ENCODE peak calls at places on chromosome 19, in six cellular contexts. X, W, M, Z, Y and N are unnamed samples.

GRCh38 chr19:19488041-19488874 is 27.1 kb downstream of the TSSK6 start:
- DNase-seq in X (peak), W (no peak), M (no peak), Z (no peak), Y (peak), N (no peak)

GRCh38 chr19:19259741-19260140 is 13.4 kb downstream of the TM6SF2 start:
- DNase-seq in X (peak), W (peak), M (no peak), Z (no peak), Y (peak), N (no peak)

GRCh38 chr19:20077791-20078463 is at the start of gene ZNF90:
- DNase-seq in X (peak), W (peak), M (peak), Z (peak), Y (peak), N (peak)

GRCh38 chr19:11191934-11192333 is 5.4 kb downstream of the KANK2 start:
- DNase-seq in X (no peak), W (no peak), M (no peak), Z (no peak), Y (no peak), N (no peak)

GRCh38 chr19:55447421-55448174 is 4.5 kb upstream of the SHISA7 start:
- DNase-seq in X (no peak), W (no peak), M (no peak), Z (no peak), Y (peak), N (no peak)

GRCh38 chr19:40623403-40624239 is 22.5 kb downstream of the LTBP4 start:
- DNase-seq in X (peak), W (no peak), M (peak), Z (peak), Y (peak), N (no peak)

GRCh38 chr19:39826311-39826945 is 7.5 kb downstream of the DYRK1B start:
- DNase-seq in X (no peak), W (no peak), M (no peak), Z (peak), Y (no peak), N (no peak)

GRCh38 chr19:5718032-5718578 is 1.8 kb downstream of the LONP1 start:
- DNase-seq in X (no peak), W (no peak), M (no peak), Z (no peak), Y (peak), N (no peak)

GRCh38 chr19:16070366-16070990 is 5.8 kb upstream of the TPM4 start:
- DNase-seq in X (peak), W (peak), M (no peak), Z (peak), Y (no peak), N (peak)

GRCh38 chr19:47020992-47021496 is 1.4 kb downstream of the NPAS1 start:
- DNase-seq in X (peak), W (no peak), M (no peak), Z (peak), Y (no peak), N (no peak)

GRCh38 chr19:12647047-12647446 is 19.5 kb downstream of the MAN2B1 start:
- DNase-seq in X (no peak), W (no peak), M (no peak), Z (no peak), Y (no peak), N (no peak)

GRCh38 chr19:10007366-10007765 is 2.9 kb downstream of the COL5A3 start:
- DNase-seq in X (no peak), W (no peak), M (no peak), Z (peak), Y (peak), N (no peak)

GRCh38 chr19:8194528-8195275 is 14.5 kb upstream of the CERS4 start:
- DNase-seq in X (peak), W (peak), M (no peak), Z (peak), Y (no peak), N (peak)

GRCh38 chr19:35992902-35993765 is 1.9 kb upstream of the SDHAF1 start:
- DNase-seq in X (no peak), W (no peak), M (no peak), Z (no peak), Y (no peak), N (no peak)

GRCh38 chr19:44930088-44930487 is 11.9 kb upstream of the APOC4 start:
- DNase-seq in X (no peak), W (no peak), M (no peak), Z (no peak), Y (no peak), N (no peak)

GRCh38 chr19:3479819-3480215 is 508 bp downstream of the SMIM24 start:
- DNase-seq in X (peak), W (no peak), M (no peak), Z (no peak), Y (no peak), N (peak)

DNA sequence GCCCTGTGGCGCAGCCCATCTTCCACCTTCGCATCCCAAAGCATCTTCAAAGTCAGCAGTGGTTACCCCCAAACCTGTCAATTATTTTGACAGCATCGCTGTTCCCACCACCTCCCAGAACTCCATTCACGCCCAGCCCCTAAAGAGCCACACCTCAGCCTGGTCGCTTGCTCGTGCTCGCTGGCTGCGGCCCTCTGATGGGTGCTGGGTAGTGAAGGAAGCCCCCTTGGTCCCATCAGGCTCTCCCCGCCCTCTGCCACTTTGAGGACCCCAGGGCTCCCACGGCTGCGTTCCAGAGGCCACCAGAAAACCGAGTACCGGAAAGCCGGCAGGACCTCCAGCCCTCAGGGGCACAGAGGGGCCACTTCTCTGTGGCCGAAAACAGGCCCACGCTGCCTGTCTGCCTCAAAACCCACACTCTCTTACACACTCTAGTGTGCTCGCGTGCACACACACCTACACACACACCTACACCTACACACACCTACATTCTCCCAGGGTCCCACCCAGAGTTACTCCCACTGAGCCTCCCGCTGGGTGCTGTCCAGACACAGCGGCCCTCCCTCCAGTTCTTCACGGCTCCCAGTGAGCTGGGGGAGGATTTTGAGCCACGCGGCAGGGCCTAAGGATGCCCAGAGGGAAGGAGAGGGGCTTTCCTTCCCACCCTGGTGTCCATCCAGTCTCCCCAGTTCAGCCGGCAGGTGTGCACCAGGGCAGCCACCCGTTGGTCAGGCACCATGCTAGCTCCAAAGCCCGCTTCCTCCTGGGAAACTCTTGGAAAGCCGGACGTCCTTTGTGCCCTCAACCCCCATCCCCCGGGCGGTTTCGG is 1.9 kb downstream of the VSTM2B start:
- DNase-seq in X (no peak), W (no peak), M (no peak), Z (no peak), Y (no peak), N (no peak)
- TF ChIP-seq CTCF in X (peak), W (no peak), M (peak), Z (no peak), Y (no peak), N (no peak)

DNA sequence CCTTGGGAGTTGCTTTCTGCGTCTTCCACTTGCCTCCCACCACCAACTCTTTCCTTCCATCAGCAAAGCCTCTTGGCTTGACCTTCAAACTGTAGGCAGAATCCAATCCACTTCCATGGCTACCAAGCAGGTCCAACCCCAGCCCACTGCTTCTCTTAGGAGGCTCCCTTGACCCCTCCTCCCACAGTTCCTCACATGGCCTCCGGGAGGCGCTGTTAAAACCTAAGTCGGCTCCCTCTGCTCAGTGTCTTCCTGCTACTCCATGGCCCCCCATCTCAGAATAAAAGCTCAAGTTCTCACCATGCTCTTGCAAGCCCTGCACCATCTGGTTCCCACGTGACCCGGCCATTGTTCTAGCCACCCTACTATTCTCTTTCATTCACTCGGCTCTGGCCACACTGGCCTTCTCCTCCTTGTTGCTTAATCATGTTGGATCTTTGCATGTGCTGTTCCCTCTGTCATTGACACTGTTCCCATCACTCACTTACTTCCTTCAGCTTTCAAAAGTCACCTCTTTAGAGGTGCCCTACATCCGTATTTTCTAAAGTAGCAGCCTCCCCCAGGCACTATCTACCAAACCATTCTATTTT is 7.5 kb downstream of the IZUMO2 start:
- DNase-seq in X (peak), W (no peak), M (no peak), Z (no peak), Y (no peak), N (no peak)
- TF ChIP-seq CTCF in X (peak), W (no peak), M (peak), Z (no peak), Y (no peak), N (no peak)

GRCh38 chr19:37977391-37977790 is 70.4 kb downstream of the SIPA1L3 start:
- DNase-seq in X (no peak), W (no peak), M (no peak), Z (no peak), Y (no peak), N (no peak)
- TF ChIP-seq CTCF in X (no peak), W (no peak), M (no peak), Z (no peak), Y (no peak), N (no peak)

GRCh38 chr19:53659292-53659691 is 27.5 kb downstream of the DPRX start:
- DNase-seq in X (peak), W (no peak), M (peak), Z (no peak), Y (no peak), N (no peak)
- TF ChIP-seq CTCF in X (peak), W (no peak), M (peak), Z (peak), Y (no peak), N (no peak)

GRCh38 chr19:13742756-13743155 is 21.6 kb upstream of the MRI1 start:
- DNase-seq in X (no peak), W (no peak), M (no peak), Z (no peak), Y (peak), N (no peak)
- TF ChIP-seq CTCF in X (no peak), W (no peak), M (no peak), Z (no peak), Y (no peak), N (no peak)

GRCh38 chr19:15025237-15025636 is 24.0 kb upstream of the CASP14 start:
- DNase-seq in X (peak), W (no peak), M (no peak), Z (no peak), Y (no peak), N (no peak)
- TF ChIP-seq CTCF in X (peak), W (peak), M (no peak), Z (no peak), Y (no peak), N (no peak)